ENCODE peak calls at places on chromosomes 4 and X, in ten cellular contexts. P is endothelial cell; G is retina; Y is progenitor cell of endocrine pancreas; R is osteoblast; B is stimulated activated CD4-positive, alpha-beta T cell treated with anti-CD3 and anti-CD28 coated beads, Interleukin-4, amount 100 ng/mL, for 48 hours; E is germinal center; W is smooth muscle cell of the brain vasculature; L is bronchial epithelial cell; X is OCI-LY7. V is an unnamed sample.

GRCh38 chr4:1477045-1477905 is 71.0 kb upstream of the NKX1-1 start:
- DNase-seq in P (no peak), G (no peak), Y (no peak), R (peak; percentile 10), B (no peak), E (no peak), W (no peak), L (no peak), X (no peak), V (no peak)

GRCh38 chr4:110310795-110311194 is 112.4 kb upstream of the ELOVL6 start:
- DNase-seq in P (no peak), G (no peak), Y (no peak), R (no peak), B (no peak), E (no peak), W (no peak), L (no peak), X (peak; percentile 3), V (peak; percentile 6)

GRCh38 chrX:11629593-11630211 is 36.0 kb downstream of the ARHGAP6 start:
- DNase-seq in P (no peak), G (no peak), Y (no peak), R (peak; percentile 57), B (no peak), E (no peak), W (peak; percentile 12), L (peak; percentile 42), X (no peak), V (peak; percentile 30)

GRCh38 chrX:150012647-150013046 is 74.4 kb upstream of the EOLA2 start:
- DNase-seq in P (no peak), G (no peak), Y (no peak), R (no peak), B (no peak), E (no peak), W (no peak), L (no peak), X (no peak), V (no peak)

GRCh38 chrX:121570072-121570841 is 522.8 kb downstream of the GLUD2 start:
- DNase-seq in P (no peak), G (no peak), Y (no peak), R (no peak), B (no peak), E (no peak), W (no peak), L (peak; percentile 59), X (no peak), V (no peak)

GRCh38 chrX:107298276-107298675 is 91.9 kb downstream of the DNAAF6 start:
- DNase-seq in P (no peak), G (no peak), Y (no peak), R (no peak), B (no peak), E (no peak), W (no peak), L (no peak), X (no peak), V (no peak)

GRCh38 chr4:3290476-3290875 is 2.3 kb upstream of the RGS12 start:
- DNase-seq in P (no peak), G (no peak), Y (no peak), R (no peak), B (no peak), E (no peak), W (no peak), L (no peak), X (no peak), V (no peak)

GRCh38 chrX:134622056-134622812 is 36.0 kb downstream of the PLAC1 start:
- DNase-seq in P (peak; percentile 4), G (no peak), Y (no peak), R (peak; percentile 87), B (no peak), E (no peak), W (peak; percentile 45), L (peak; percentile 79), X (no peak), V (no peak)

GRCh38 chr4:25441519-25442117 is 64.6 kb downstream of the ANAPC4 start:
- DNase-seq in P (peak; percentile 75), G (peak; percentile 76), Y (peak; percentile 30), R (peak; percentile 83), B (peak; percentile 5), E (peak; percentile 18), W (peak; percentile 28), L (peak; percentile 57), X (peak; percentile 54), V (peak; percentile 81)

GRCh38 chrX:32293962-32294708 is 917.2 kb downstream of the DMD start:
- DNase-seq in P (no peak), G (no peak), Y (no peak), R (no peak), B (no peak), E (no peak), W (no peak), L (no peak), X (no peak), V (no peak)

GRCh38 chr4:685681-686218 is 3.2 kb downstream of the SLC49A3 start:
- DNase-seq in P (no peak), G (no peak), Y (no peak), R (no peak), B (no peak), E (no peak), W (no peak), L (no peak), X (no peak), V (no peak)

GRCh38 chr4:1855334-1856070 is 454 bp downstream of the LETM1 start:
- DNase-seq in P (no peak), G (peak; percentile 49), Y (peak; percentile 25), R (peak; percentile 88), B (no peak), E (peak; percentile 41), W (no peak), L (no peak), X (peak; percentile 30), V (no peak)

GRCh38 chr4:109049926-109050325 is 252.5 kb downstream of the COL25A1 start:
- DNase-seq in P (no peak), G (no peak), Y (no peak), R (no peak), B (no peak), E (no peak), W (no peak), L (no peak), X (no peak), V (no peak)

GRCh38 chrX:140521393-140521792 is 16.5 kb upstream of the SOX3 start:
- DNase-seq in P (no peak), G (no peak), Y (no peak), R (no peak), B (no peak), E (no peak), W (no peak), L (no peak), X (peak; percentile 0), V (no peak)

GRCh38 chr4:52873861-52874343 is 11.8 kb downstream of the RASL11B start:
- DNase-seq in P (no peak), G (peak; percentile 66), Y (no peak), R (no peak), B (no peak), E (no peak), W (no peak), L (no peak), X (no peak), V (peak; percentile 91)

GRCh38 chr4:113384600-113384999 is 335.1 kb downstream of the ANK2 start:
- DNase-seq in P (no peak), G (no peak), Y (no peak), R (no peak), B (no peak), E (no peak), W (no peak), L (peak; percentile 49), X (no peak), V (peak; percentile 25)

GRCh38 chr4:2412534-2412884 is 5.9 kb downstream of the ZFYVE28 start:
- DNase-seq in P (no peak), G (no peak), Y (no peak), R (peak; percentile 89), B (peak; percentile 54), E (no peak), W (no peak), L (no peak), X (peak; percentile 20), V (no peak)

GRCh38 chr4:2166253-2166652 is 75.7 kb downstream of the HAUS3 start:
- DNase-seq in P (no peak), G (no peak), Y (no peak), R (no peak), B (no peak), E (no peak), W (no peak), L (no peak), X (no peak), V (no peak)

GRCh38 chr4:139933104-139933503 is 220.9 kb downstream of the MAML3 start:
- DNase-seq in P (no peak), G (no peak), Y (no peak), R (no peak), B (no peak), E (no peak), W (no peak), L (no peak), X (no peak), V (no peak)

GRCh38 chr4:147207941-147208340 is 262.3 kb upstream of the TTC29 start:
- DNase-seq in P (no peak), G (no peak), Y (no peak), R (no peak), B (no peak), E (no peak), W (no peak), L (no peak), X (no peak), V (no peak)

GRCh38 chrX:65195621-65196020 is 219.4 kb upstream of the ZC4H2 start:
- DNase-seq in P (no peak), G (no peak), Y (no peak), R (no peak), B (no peak), E (no peak), W (no peak), L (no peak), X (no peak), V (no peak)

GRCh38 chr4:47553329-47554125 is 68.5 kb downstream of the ATP10D start:
- DNase-seq in P (no peak), G (no peak), Y (no peak), R (no peak), B (no peak), E (no peak), W (no peak), L (peak; percentile 23), X (no peak), V (no peak)

GRCh38 chrX:115957862-115958490 is 212.6 kb upstream of the AGTR2 start:
- DNase-seq in P (no peak), G (peak; percentile 71), Y (no peak), R (no peak), B (no peak), E (no peak), W (no peak), L (no peak), X (no peak), V (no peak)

GRCh38 chrX:153333271-153333670 is 682 bp upstream of the ZNF275 start:
- DNase-seq in P (no peak), G (no peak), Y (no peak), R (no peak), B (no peak), E (no peak), W (no peak), L (peak; percentile 26), X (no peak), V (no peak)

GRCh38 chr4:9921326-9921725 is 100.0 kb downstream of the SLC2A9 start:
- DNase-seq in P (no peak), G (no peak), Y (no peak), R (no peak), B (no peak), E (no peak), W (no peak), L (no peak), X (no peak), V (no peak)

GRCh38 chr4:184684491-184685189 is 35.1 kb downstream of the PRIMPOL start:
- DNase-seq in P (no peak), G (no peak), Y (no peak), R (no peak), B (no peak), E (no peak), W (no peak), L (peak; percentile 11), X (no peak), V (peak; percentile 59)

GRCh38 chrX:125846251-125846650 is 319.8 kb downstream of the DCAF12L2 start:
- DNase-seq in P (no peak), G (no peak), Y (no peak), R (peak; percentile 0), B (no peak), E (no peak), W (no peak), L (no peak), X (no peak), V (no peak)

GRCh38 chrX:69627744-69628143 is 11.8 kb downstream of the EDA start:
- DNase-seq in P (no peak), G (no peak), Y (no peak), R (no peak), B (no peak), E (no peak), W (no peak), L (no peak), X (no peak), V (no peak)

V was measured in cardiac muscle cell.